ENCODE peak calls at places on chromosomes 1 and 21, in six cellular contexts. Q is adrenal gland, A is esophagus squamous epithelium, C is choroid plexus epithelial cell, U is left ventricle myocardium inferior, G is psoas muscle. V is an unnamed sample.

GRCh38 chr1:41856361-41857285 is 62.1 kb downstream of the HIVEP3 start:
- DNase-seq in G (no peak), A (no peak), U (no peak), C (peak), Q (no peak), V (no peak)

GRCh38 chr1:214549604-214550338 is 1.6 kb downstream of the PTPN14 start:
- DNase-seq in C (peak), Q (no peak), U (no peak), A (no peak), G (no peak), V (no peak)

GRCh38 chr1:183029591-183030000 is 6.4 kb downstream of the LAMC1 start:
- DNase-seq in Q (no peak), G (no peak), C (peak), U (no peak), A (no peak), V (no peak)

GRCh38 chr21:35254006-35254751 is 205.1 kb upstream of the RUNX1 start:
- DNase-seq in U (no peak), A (no peak), C (peak), G (peak), Q (no peak), V (no peak)

GRCh38 chr1:41530411-41530810 is 45.9 kb upstream of the EDN2 start:
- DNase-seq in Q (no peak), U (no peak), C (no peak), A (no peak), G (no peak), V (no peak)

GRCh38 chr1:109786531-109787021 is 22.9 kb upstream of the EPS8L3 start:
- DNase-seq in U (peak), C (peak), A (no peak), G (peak), Q (no peak), V (no peak)

GRCh38 chr1:186828612-186829542 is at the start of gene PLA2G4A:
- DNase-seq in G (no peak), Q (peak), U (peak), A (no peak), C (peak), V (no peak)

GRCh38 chr1:47547753-47548152 is 109.9 kb downstream of the FOXD2 start:
- DNase-seq in U (no peak), C (peak), A (no peak), G (no peak), Q (no peak), V (no peak)

GRCh38 chr1:34777519-34778321 is 3.3 kb upstream of the GJB3 start:
- DNase-seq in Q (no peak), C (no peak), A (no peak), U (no peak), G (peak), V (no peak)

GRCh38 chr1:106883208-106883607 is 173.3 kb upstream of the PRMT6 start:
- DNase-seq in U (no peak), A (no peak), G (no peak), Q (no peak), C (no peak), V (no peak)

GRCh38 chr1:47424336-47424982 is 8.4 kb downstream of the FOXE3 start:
- DNase-seq in G (no peak), U (no peak), A (no peak), C (peak), Q (no peak), V (no peak)

GRCh38 chr1:99456536-99456935 is 189.4 kb upstream of the PALMD start:
- DNase-seq in C (peak), U (no peak), A (no peak), Q (no peak), G (no peak), V (no peak)

GRCh38 chr1:97920275-97920831 is 481 bp downstream of the DPYD start:
- DNase-seq in G (no peak), Q (no peak), A (no peak), U (no peak), C (peak), V (no peak)

GRCh38 chr1:119298687-119299086 is 69.9 kb upstream of the HAO2 start:
- DNase-seq in Q (no peak), U (no peak), G (no peak), C (peak), A (no peak), V (no peak)

GRCh38 chr1:152933196-152933595 is 13.8 kb upstream of the SPRR5 start:
- DNase-seq in U (no peak), A (no peak), G (no peak), Q (no peak), C (no peak), V (no peak)

GRCh38 chr1:67685558-67686271 is 714 bp downstream of the GADD45A start:
- DNase-seq in Q (peak), A (peak), U (peak), C (peak), G (peak), V (no peak)

GRCh38 chr1:54968581-54968980 is 11.8 kb upstream of the TMEM61 start:
- DNase-seq in A (no peak), C (no peak), G (no peak), U (no peak), Q (no peak), V (no peak)

GRCh38 chr1:213657040-213657439 is 330.7 kb upstream of the PROX1 start:
- DNase-seq in U (no peak), C (no peak), G (no peak), A (no peak), Q (no peak), V (no peak)

GRCh38 chr1:235822685-235823084 is 44.0 kb downstream of the LYST start:
- DNase-seq in G (no peak), C (peak), U (no peak), Q (no peak), A (no peak), V (no peak)

GRCh38 chr1:59360170-59360569 is 63.3 kb downstream of the FGGY start:
- DNase-seq in G (peak), C (peak), U (no peak), Q (no peak), A (no peak), V (peak)

GRCh38 chr1:228112167-228112566 is 3.1 kb upstream of the MRPL55 start:
- DNase-seq in A (no peak), C (no peak), U (no peak), G (no peak), Q (no peak), V (no peak)

GRCh38 chr1:165949335-165950130 is 122.1 kb downstream of the UCK2 start:
- DNase-seq in U (no peak), A (no peak), C (no peak), G (no peak), Q (no peak), V (no peak)

GRCh38 chr1:59128239-59128736 is 168.6 kb upstream of the FGGY start:
- DNase-seq in A (no peak), C (peak), Q (no peak), U (no peak), G (no peak), V (no peak)

GRCh38 chr1:205688171-205688570 is 7.9 kb upstream of the SLC45A3 start:
- DNase-seq in Q (no peak), U (no peak), C (no peak), G (no peak), A (no peak), V (no peak)

GRCh38 chr1:42172394-42173133 is 8.0 kb upstream of the GUCA2A start:
- DNase-seq in G (no peak), C (no peak), Q (peak), A (no peak), U (peak), V (no peak)

GRCh38 chr1:47182681-47183235 is 7.1 kb downstream of the PDZK1IP1 start:
- DNase-seq in U (no peak), Q (no peak), G (no peak), A (no peak), C (no peak), V (no peak)

GRCh38 chr1:184838374-184838995 is 83.8 kb upstream of the EDEM3 start:
- DNase-seq in A (no peak), G (peak), C (peak), U (no peak), Q (peak), V (peak)

GRCh38 chr21:32015740-32016139 is 142.9 kb downstream of the HUNK start:
- DNase-seq in G (no peak), U (no peak), Q (no peak), C (no peak), A (no peak), V (no peak)

GRCh38 chr21:16910435-16911165 is 602.2 kb upstream of the CXADR start:
- DNase-seq in G (no peak), C (no peak), U (no peak), A (no peak), Q (no peak), V (no peak)

GRCh38 chr1:9904571-9904970 is 5.5 kb downstream of the CTNNBIP1 start:
- DNase-seq in U (no peak), A (no peak), G (no peak), Q (no peak), C (peak), V (no peak)

GRCh38 chr1:172163479-172164215 is 256.8 kb upstream of the C1orf105 start:
- DNase-seq in A (no peak), C (peak), G (no peak), Q (no peak), U (no peak), V (no peak)

GRCh38 chr1:10716424-10716823 is 80.0 kb downstream of the CASZ1 start:
- DNase-seq in G (no peak), U (no peak), Q (no peak), A (no peak), C (no peak), V (no peak)

GRCh38 chr21:45370575-45370974 is 34.4 kb upstream of the COL18A1 start:
- DNase-seq in Q (no peak), A (no peak), C (no peak), U (no peak), G (peak), V (no peak)

GRCh38 chr1:44405041-44405803 is at the start of gene RNF220:
- DNase-seq in Q (no peak), G (peak), C (peak), A (no peak), U (peak), V (no peak)

GRCh38 chr1:234863596-234863995 is 253.6 kb upstream of the IRF2BP2 start:
- DNase-seq in C (peak), U (no peak), Q (no peak), A (no peak), G (no peak), V (no peak)

GRCh38 chr1:101288491-101288944 is 51.7 kb downstream of the S1PR1 start:
- DNase-seq in Q (peak), A (no peak), C (peak), G (no peak), U (peak), V (peak)

GRCh38 chr1:241079018-241079417 is 278.0 kb downstream of the RGS7 start:
- DNase-seq in G (no peak), C (no peak), U (no peak), A (no peak), Q (no peak), V (no peak)

GRCh38 chr1:111602302-111602701 is 17.3 kb upstream of the RAP1A start:
- DNase-seq in C (no peak), U (no peak), A (no peak), Q (no peak), G (no peak), V (no peak)

GRCh38 chr1:111600295-111600694 is 19.3 kb upstream of the RAP1A start:
- DNase-seq in Q (no peak), U (no peak), G (no peak), A (no peak), C (no peak), V (no peak)

GRCh38 chr1:111602974-111603373 is 16.6 kb upstream of the RAP1A start:
- DNase-seq in G (no peak), C (no peak), Q (no peak), A (no peak), U (no peak), V (no peak)

GRCh38 chr1:111599781-111600180 is 19.8 kb upstream of the RAP1A start:
- DNase-seq in C (no peak), G (no peak), A (no peak), U (no peak), Q (no peak), V (no peak)

GRCh38 chr1:111600886-111601386 is 18.7 kb upstream of the RAP1A start:
- DNase-seq in C (no peak), G (no peak), Q (no peak), A (no peak), U (no peak), V (no peak)
- H3K4me3 ChIP-seq in C (no peak), G (no peak), Q (no peak), A (no peak), U (no peak), V (no peak)

GRCh38 chr1:245105815-245106410 is 48.9 kb upstream of the KIF26B start:
- DNase-seq in G (no peak), A (no peak), C (no peak), Q (no peak), U (no peak), V (no peak)

GRCh38 chr1:245108251-245108650 is 46.5 kb upstream of the KIF26B start:
- DNase-seq in A (no peak), G (no peak), Q (no peak), C (no peak), U (no peak), V (no peak)

GRCh38 chr1:245108909-245109308 is 45.9 kb upstream of the KIF26B start:
- DNase-seq in C (no peak), U (no peak), A (no peak), Q (no peak), G (no peak), V (no peak)

GRCh38 chr1:245110406-245110805 is 44.4 kb upstream of the KIF26B start:
- DNase-seq in C (no peak), Q (no peak), A (no peak), U (no peak), G (no peak), V (no peak)

GRCh38 chr1:245107776-245108114 is 47.0 kb upstream of the KIF26B start:
- DNase-seq in U (no peak), Q (no peak), C (no peak), G (no peak), A (no peak), V (no peak)
- H3K4me3 ChIP-seq in U (no peak), Q (no peak), C (no peak), G (no peak), A (no peak), V (no peak)

GRCh38 chr21:15514073-15514946 is 215.5 kb upstream of the USP25 start:
- DNase-seq in U (no peak), G (no peak), Q (no peak), A (no peak), C (no peak), V (no peak)
- H3K4me3 ChIP-seq in U (no peak), G (no peak), Q (no peak), A (no peak), C (no peak), V (no peak)

GRCh38 chr1:169588112-169588511 is 1.8 kb upstream of the F5 start:
- DNase-seq in U (no peak), C (no peak), A (no peak), Q (no peak), G (no peak), V (no peak)

GRCh38 chr1:169586395-169587255 is at the start of gene F5:
- DNase-seq in G (peak), U (peak), A (no peak), C (peak), Q (peak), V (no peak)

GRCh38 chr1:169584483-169585144 is 1.7 kb downstream of the F5 start:
- DNase-seq in C (no peak), U (no peak), G (no peak), A (no peak), Q (no peak), V (no peak)

GRCh38 chr1:169585184-169585583 is 1.1 kb downstream of the F5 start:
- DNase-seq in U (no peak), A (no peak), C (no peak), Q (no peak), G (no peak), V (no peak)

DNA sequence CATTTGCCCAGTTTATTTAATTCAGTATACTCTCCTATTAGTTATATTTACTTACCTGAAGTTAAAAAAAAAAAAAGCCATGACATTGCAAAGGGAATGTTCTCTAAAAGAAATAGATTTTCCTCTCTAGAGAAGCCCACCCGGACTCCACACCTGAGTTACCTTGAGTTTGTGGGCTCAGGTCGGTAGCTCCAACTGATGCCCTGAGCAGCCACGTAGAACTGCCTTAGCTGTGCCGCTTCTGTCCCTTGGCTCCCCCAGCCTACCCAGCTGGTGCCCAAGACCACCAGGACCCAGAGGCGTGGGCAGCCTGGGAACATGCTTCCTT is 250 bp downstream of the F5 start:
- DNase-seq in G (no peak), C (no peak), A (no peak), Q (no peak), U (no peak), V (no peak)
- H3K4me3 ChIP-seq in G (peak), C (no peak), A (peak), Q (no peak), U (peak), V (peak)

GRCh38 chr1:1425426-1425752 is 4.3 kb upstream of the ANKRD65 start:
- DNase-seq in Q (no peak), G (no peak), C (no peak), A (no peak), U (no peak), V (no peak)

GRCh38 chr1:1426961-1427934 is 6.2 kb upstream of the ANKRD65 start:
- DNase-seq in U (no peak), Q (no peak), A (no peak), C (no peak), G (no peak), V (no peak)

GRCh38 chr1:1425753-1426495 is 4.8 kb upstream of the ANKRD65 start:
- DNase-seq in G (no peak), C (no peak), A (no peak), Q (no peak), U (no peak), V (no peak)

GRCh38 chr1:1428174-1428573 is 7.1 kb upstream of the ANKRD65 start:
- DNase-seq in Q (no peak), C (no peak), G (no peak), U (no peak), A (no peak), V (no peak)

GRCh38 chr1:1426496-1426960 is 5.5 kb upstream of the ANKRD65 start:
- DNase-seq in G (no peak), Q (no peak), C (no peak), A (no peak), U (no peak), V (no peak)
- H3K4me3 ChIP-seq in G (no peak), Q (no peak), C (no peak), A (no peak), U (no peak), V (no peak)

DNA sequence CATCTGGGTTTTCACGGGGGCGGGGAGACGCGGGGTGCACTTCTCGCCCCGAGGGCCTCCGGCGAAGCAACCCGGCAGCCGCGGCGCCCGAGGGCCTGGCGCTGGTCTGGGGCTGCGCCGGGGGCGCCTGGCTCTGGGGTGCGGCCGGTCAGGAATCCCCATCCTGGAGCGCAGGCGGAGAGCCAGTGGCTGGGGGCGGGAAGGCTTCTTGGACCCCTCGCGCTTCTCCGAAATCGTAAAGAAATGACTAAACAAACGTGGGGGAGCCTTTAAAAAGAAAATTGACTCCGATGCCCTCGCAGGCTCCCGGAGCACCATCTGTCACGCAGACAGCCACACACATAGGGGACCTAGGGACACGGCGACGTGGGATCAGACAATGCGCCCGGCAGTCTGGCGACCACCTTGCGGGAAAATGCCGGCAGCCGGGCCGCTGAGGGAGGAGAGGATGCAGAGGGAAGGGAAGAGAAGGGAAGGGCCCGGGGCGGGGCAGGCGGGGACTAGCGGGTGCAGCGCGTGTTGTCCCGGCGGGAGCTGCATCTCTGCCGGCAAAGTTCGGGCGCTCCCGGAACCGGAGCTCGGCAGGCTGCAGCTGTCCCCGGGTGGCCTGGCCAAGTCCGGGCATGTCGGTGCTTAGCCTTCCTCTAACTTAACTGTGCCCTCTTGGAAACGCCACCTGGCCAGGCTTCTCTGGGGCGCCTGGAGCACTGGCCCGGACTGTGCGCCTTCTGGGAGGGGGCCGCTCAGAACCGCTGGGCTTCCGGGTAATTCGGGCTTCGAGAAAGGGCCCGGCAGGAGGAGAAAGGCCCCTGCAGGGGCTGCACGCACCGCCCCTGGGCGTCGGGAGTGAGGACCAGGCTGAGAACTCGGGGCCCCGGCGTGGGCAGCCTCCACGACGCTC is 1.9 kb downstream of the NHLH2 start:
- DNase-seq in U (no peak), Q (no peak), G (peak), C (peak), A (no peak), V (no peak)
- H3K4me3 ChIP-seq in U (peak), Q (no peak), G (peak), C (peak), A (peak), V (peak)

GRCh38 chr1:26360807-26361604 is 7.1 kb upstream of the CRYBG2 start:
- DNase-seq in C (no peak), U (no peak), G (no peak), Q (no peak), A (no peak), V (no peak)
- H3K4me3 ChIP-seq in C (peak), U (peak), G (peak), Q (no peak), A (peak), V (peak)

DNA sequence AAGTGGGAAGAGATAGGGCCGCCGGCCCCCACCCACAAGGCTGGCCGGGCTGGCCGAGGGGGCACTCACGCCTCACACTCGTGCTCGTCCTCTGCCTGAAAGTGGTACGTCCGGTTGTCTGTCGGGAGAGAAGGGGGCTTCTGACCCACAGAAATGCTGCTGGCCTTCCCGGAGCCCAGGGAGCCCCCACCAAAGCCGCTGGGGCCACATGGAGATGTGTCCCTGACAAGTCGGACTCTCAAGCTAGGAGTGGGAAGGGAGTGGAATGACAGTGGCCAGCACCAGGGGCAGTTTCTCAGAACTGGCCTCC is 12.8 kb upstream of the TCEA3 start:
- DNase-seq in G (no peak), Q (no peak), C (no peak), U (no peak), A (no peak), V (no peak)
- H3K4me3 ChIP-seq in G (no peak), Q (no peak), C (no peak), U (no peak), A (no peak), V (no peak)

GRCh38 chr1:160346953-160347352 is 3.8 kb downstream of the NCSTN start:
- DNase-seq in C (no peak), U (no peak), G (no peak), A (no peak), Q (no peak), V (no peak)
- H3K4me3 ChIP-seq in C (no peak), U (no peak), G (no peak), A (no peak), Q (no peak), V (no peak)

V was measured in thoracic aorta.